ENCODE peak calls at places on chromosomes 7 and 10, in ten cellular contexts. One of them, this sample, is unnamed.
A peak's percentile ranks its signal among the peaks of the same experiment; 100 is the strongest.

GRCh38 chr10:69845574-69846251 is 44.0 kb downstream of the COL13A1 start:
- DNase-seq in LoVo: peak; percentile 18
- DNase-seq in stimulated activated CD8-positive, alpha-beta memory T cell treated with anti-CD3 and anti-CD28 coated beads, Interleukin-7, amount 100 ng/mL, for 1 hour: no peak
- DNase-seq in AG20443: peak; percentile 57
- DNase-seq in SJSA1: peak; percentile 94
- DNase-seq in activated T-helper 9 cell treated with anti-CD3 and anti-CD28 coated beads, Interleukin-2, amount 50 U/mL, for 16 hours: no peak
- DNase-seq in AG10803: peak; percentile 55
- DNase-seq in NCI-H1105 treated with DMSO at 0.1 percent for 48 hours: no peak
- DNase-seq in fibroblast of lung: peak; percentile 44
- DNase-seq in SW 1271: no peak
- DNase-seq in this sample: no peak

GRCh38 chr7:22604246-22604645 is 104.3 kb upstream of the STEAP1B start:
- DNase-seq in LoVo: no peak
- DNase-seq in stimulated activated CD8-positive, alpha-beta memory T cell treated with anti-CD3 and anti-CD28 coated beads, Interleukin-7, amount 100 ng/mL, for 1 hour: no peak
- DNase-seq in AG20443: no peak
- DNase-seq in SJSA1: no peak
- DNase-seq in activated T-helper 9 cell treated with anti-CD3 and anti-CD28 coated beads, Interleukin-2, amount 50 U/mL, for 16 hours: no peak
- DNase-seq in AG10803: peak; percentile 8
- DNase-seq in NCI-H1105 treated with DMSO at 0.1 percent for 48 hours: no peak
- DNase-seq in fibroblast of lung: peak; percentile 55
- DNase-seq in SW 1271: no peak
- DNase-seq in this sample: no peak

GRCh38 chr7:101393865-101394264 is 31.2 kb downstream of the COL26A1 start:
- DNase-seq in LoVo: no peak
- DNase-seq in stimulated activated CD8-positive, alpha-beta memory T cell treated with anti-CD3 and anti-CD28 coated beads, Interleukin-7, amount 100 ng/mL, for 1 hour: no peak
- DNase-seq in AG20443: no peak
- DNase-seq in SJSA1: no peak
- DNase-seq in activated T-helper 9 cell treated with anti-CD3 and anti-CD28 coated beads, Interleukin-2, amount 50 U/mL, for 16 hours: no peak
- DNase-seq in AG10803: no peak
- DNase-seq in NCI-H1105 treated with DMSO at 0.1 percent for 48 hours: no peak
- DNase-seq in fibroblast of lung: no peak
- DNase-seq in SW 1271: no peak
- DNase-seq in this sample: no peak

GRCh38 chr7:85172530-85172941 is 14.3 kb downstream of the SEMA3D start:
- DNase-seq in LoVo: no peak
- DNase-seq in stimulated activated CD8-positive, alpha-beta memory T cell treated with anti-CD3 and anti-CD28 coated beads, Interleukin-7, amount 100 ng/mL, for 1 hour: no peak
- DNase-seq in AG20443: peak; percentile 63
- DNase-seq in SJSA1: peak; percentile 45
- DNase-seq in activated T-helper 9 cell treated with anti-CD3 and anti-CD28 coated beads, Interleukin-2, amount 50 U/mL, for 16 hours: no peak
- DNase-seq in AG10803: peak; percentile 86
- DNase-seq in NCI-H1105 treated with DMSO at 0.1 percent for 48 hours: peak; percentile 16
- DNase-seq in fibroblast of lung: peak; percentile 93
- DNase-seq in SW 1271: no peak
- DNase-seq in this sample: no peak

GRCh38 chr10:83373659-83374058 is 765.6 kb upstream of the GHITM start:
- DNase-seq in LoVo: no peak
- DNase-seq in stimulated activated CD8-positive, alpha-beta memory T cell treated with anti-CD3 and anti-CD28 coated beads, Interleukin-7, amount 100 ng/mL, for 1 hour: no peak
- DNase-seq in AG20443: no peak
- DNase-seq in SJSA1: no peak
- DNase-seq in activated T-helper 9 cell treated with anti-CD3 and anti-CD28 coated beads, Interleukin-2, amount 50 U/mL, for 16 hours: no peak
- DNase-seq in AG10803: peak; percentile 17
- DNase-seq in NCI-H1105 treated with DMSO at 0.1 percent for 48 hours: no peak
- DNase-seq in fibroblast of lung: peak; percentile 73
- DNase-seq in SW 1271: no peak
- DNase-seq in this sample: no peak

GRCh38 chr7:67450171-67450570 is 453.5 kb downstream of the TYW1 start:
- DNase-seq in LoVo: no peak
- DNase-seq in stimulated activated CD8-positive, alpha-beta memory T cell treated with anti-CD3 and anti-CD28 coated beads, Interleukin-7, amount 100 ng/mL, for 1 hour: no peak
- DNase-seq in AG20443: no peak
- DNase-seq in SJSA1: no peak
- DNase-seq in activated T-helper 9 cell treated with anti-CD3 and anti-CD28 coated beads, Interleukin-2, amount 50 U/mL, for 16 hours: no peak
- DNase-seq in AG10803: no peak
- DNase-seq in NCI-H1105 treated with DMSO at 0.1 percent for 48 hours: no peak
- DNase-seq in fibroblast of lung: no peak
- DNase-seq in SW 1271: no peak
- DNase-seq in this sample: no peak

GRCh38 chr7:86504229-86504628 is 139.5 kb upstream of the GRM3 start:
- DNase-seq in LoVo: no peak
- DNase-seq in stimulated activated CD8-positive, alpha-beta memory T cell treated with anti-CD3 and anti-CD28 coated beads, Interleukin-7, amount 100 ng/mL, for 1 hour: no peak
- DNase-seq in AG20443: no peak
- DNase-seq in SJSA1: no peak
- DNase-seq in activated T-helper 9 cell treated with anti-CD3 and anti-CD28 coated beads, Interleukin-2, amount 50 U/mL, for 16 hours: no peak
- DNase-seq in AG10803: no peak
- DNase-seq in NCI-H1105 treated with DMSO at 0.1 percent for 48 hours: no peak
- DNase-seq in fibroblast of lung: no peak
- DNase-seq in SW 1271: no peak
- DNase-seq in this sample: no peak

GRCh38 chr7:47521041-47521795 is 60.7 kb downstream of the TNS3 start:
- DNase-seq in LoVo: no peak
- DNase-seq in stimulated activated CD8-positive, alpha-beta memory T cell treated with anti-CD3 and anti-CD28 coated beads, Interleukin-7, amount 100 ng/mL, for 1 hour: no peak
- DNase-seq in AG20443: no peak
- DNase-seq in SJSA1: no peak
- DNase-seq in activated T-helper 9 cell treated with anti-CD3 and anti-CD28 coated beads, Interleukin-2, amount 50 U/mL, for 16 hours: no peak
- DNase-seq in AG10803: no peak
- DNase-seq in NCI-H1105 treated with DMSO at 0.1 percent for 48 hours: no peak
- DNase-seq in fibroblast of lung: no peak
- DNase-seq in SW 1271: no peak
- DNase-seq in this sample: no peak

GRCh38 chr10:77922551-77923179 is 3.9 kb downstream of the DLG5 start:
- DNase-seq in LoVo: no peak
- DNase-seq in stimulated activated CD8-positive, alpha-beta memory T cell treated with anti-CD3 and anti-CD28 coated beads, Interleukin-7, amount 100 ng/mL, for 1 hour: no peak
- DNase-seq in AG20443: no peak
- DNase-seq in SJSA1: no peak
- DNase-seq in activated T-helper 9 cell treated with anti-CD3 and anti-CD28 coated beads, Interleukin-2, amount 50 U/mL, for 16 hours: no peak
- DNase-seq in AG10803: no peak
- DNase-seq in NCI-H1105 treated with DMSO at 0.1 percent for 48 hours: no peak
- DNase-seq in fibroblast of lung: no peak
- DNase-seq in SW 1271: no peak
- DNase-seq in this sample: no peak

GRCh38 chr7:20310963-20311742 is 19.5 kb upstream of the ITGB8 start:
- DNase-seq in LoVo: peak; percentile 68
- DNase-seq in stimulated activated CD8-positive, alpha-beta memory T cell treated with anti-CD3 and anti-CD28 coated beads, Interleukin-7, amount 100 ng/mL, for 1 hour: no peak
- DNase-seq in AG20443: peak; percentile 14
- DNase-seq in SJSA1: no peak
- DNase-seq in activated T-helper 9 cell treated with anti-CD3 and anti-CD28 coated beads, Interleukin-2, amount 50 U/mL, for 16 hours: no peak
- DNase-seq in AG10803: peak; percentile 78
- DNase-seq in NCI-H1105 treated with DMSO at 0.1 percent for 48 hours: peak; percentile 58
- DNase-seq in fibroblast of lung: peak; percentile 60
- DNase-seq in SW 1271: peak; percentile 61
- DNase-seq in this sample: no peak

GRCh38 chr10:104328916-104329710 is 9.2 kb downstream of the ITPRIP start:
- DNase-seq in LoVo: peak; percentile 11
- DNase-seq in stimulated activated CD8-positive, alpha-beta memory T cell treated with anti-CD3 and anti-CD28 coated beads, Interleukin-7, amount 100 ng/mL, for 1 hour: peak; percentile 56
- DNase-seq in AG20443: peak; percentile 78
- DNase-seq in SJSA1: peak; percentile 86
- DNase-seq in activated T-helper 9 cell treated with anti-CD3 and anti-CD28 coated beads, Interleukin-2, amount 50 U/mL, for 16 hours: peak; percentile 71
- DNase-seq in AG10803: peak; percentile 95
- DNase-seq in NCI-H1105 treated with DMSO at 0.1 percent for 48 hours: no peak
- DNase-seq in fibroblast of lung: peak; percentile 97
- DNase-seq in SW 1271: peak; percentile 85
- DNase-seq in this sample: no peak

GRCh38 chr7:112619343-112619742 is 138.6 kb downstream of the LSMEM1 start:
- DNase-seq in LoVo: no peak
- DNase-seq in stimulated activated CD8-positive, alpha-beta memory T cell treated with anti-CD3 and anti-CD28 coated beads, Interleukin-7, amount 100 ng/mL, for 1 hour: no peak
- DNase-seq in AG20443: no peak
- DNase-seq in SJSA1: no peak
- DNase-seq in activated T-helper 9 cell treated with anti-CD3 and anti-CD28 coated beads, Interleukin-2, amount 50 U/mL, for 16 hours: no peak
- DNase-seq in AG10803: no peak
- DNase-seq in NCI-H1105 treated with DMSO at 0.1 percent for 48 hours: no peak
- DNase-seq in fibroblast of lung: no peak
- DNase-seq in SW 1271: no peak
- DNase-seq in this sample: no peak

GRCh38 chr7:35624299-35625186 is 70.4 kb downstream of the HERPUD2 start:
- DNase-seq in LoVo: peak; percentile 56
- DNase-seq in stimulated activated CD8-positive, alpha-beta memory T cell treated with anti-CD3 and anti-CD28 coated beads, Interleukin-7, amount 100 ng/mL, for 1 hour: no peak
- DNase-seq in AG20443: peak; percentile 75
- DNase-seq in SJSA1: no peak
- DNase-seq in activated T-helper 9 cell treated with anti-CD3 and anti-CD28 coated beads, Interleukin-2, amount 50 U/mL, for 16 hours: no peak
- DNase-seq in AG10803: peak; percentile 22
- DNase-seq in NCI-H1105 treated with DMSO at 0.1 percent for 48 hours: peak; percentile 46
- DNase-seq in fibroblast of lung: peak; percentile 22
- DNase-seq in SW 1271: no peak
- DNase-seq in this sample: no peak

GRCh38 chr7:111029574-111030357 is 61.2 kb upstream of the LRRN3 start:
- DNase-seq in LoVo: no peak
- DNase-seq in stimulated activated CD8-positive, alpha-beta memory T cell treated with anti-CD3 and anti-CD28 coated beads, Interleukin-7, amount 100 ng/mL, for 1 hour: no peak
- DNase-seq in AG20443: peak; percentile 17
- DNase-seq in SJSA1: no peak
- DNase-seq in activated T-helper 9 cell treated with anti-CD3 and anti-CD28 coated beads, Interleukin-2, amount 50 U/mL, for 16 hours: peak; percentile 13
- DNase-seq in AG10803: peak; percentile 49
- DNase-seq in NCI-H1105 treated with DMSO at 0.1 percent for 48 hours: peak; percentile 50
- DNase-seq in fibroblast of lung: peak; percentile 64
- DNase-seq in SW 1271: no peak
- DNase-seq in this sample: no peak

GRCh38 chr7:2450198-2451107 is 25.7 kb downstream of the GRIFIN start:
- DNase-seq in LoVo: no peak
- DNase-seq in stimulated activated CD8-positive, alpha-beta memory T cell treated with anti-CD3 and anti-CD28 coated beads, Interleukin-7, amount 100 ng/mL, for 1 hour: no peak
- DNase-seq in AG20443: peak; percentile 4
- DNase-seq in SJSA1: no peak
- DNase-seq in activated T-helper 9 cell treated with anti-CD3 and anti-CD28 coated beads, Interleukin-2, amount 50 U/mL, for 16 hours: no peak
- DNase-seq in AG10803: no peak
- DNase-seq in NCI-H1105 treated with DMSO at 0.1 percent for 48 hours: no peak
- DNase-seq in fibroblast of lung: no peak
- DNase-seq in SW 1271: no peak
- DNase-seq in this sample: no peak

GRCh38 chr10:97736902-97737769 is at the start of gene ZFYVE27:
- DNase-seq in LoVo: peak; percentile 93
- DNase-seq in stimulated activated CD8-positive, alpha-beta memory T cell treated with anti-CD3 and anti-CD28 coated beads, Interleukin-7, amount 100 ng/mL, for 1 hour: peak; percentile 91
- DNase-seq in AG20443: peak; percentile 100
- DNase-seq in SJSA1: peak; percentile 98
- DNase-seq in activated T-helper 9 cell treated with anti-CD3 and anti-CD28 coated beads, Interleukin-2, amount 50 U/mL, for 16 hours: peak; percentile 92
- DNase-seq in AG10803: peak; percentile 91
- DNase-seq in NCI-H1105 treated with DMSO at 0.1 percent for 48 hours: peak; percentile 77
- DNase-seq in fibroblast of lung: peak; percentile 90
- DNase-seq in SW 1271: peak; percentile 80
- DNase-seq in this sample: peak; percentile 62

GRCh38 chr10:124010563-124011131 is 82.8 kb downstream of the CHST15 start:
- DNase-seq in LoVo: no peak
- DNase-seq in stimulated activated CD8-positive, alpha-beta memory T cell treated with anti-CD3 and anti-CD28 coated beads, Interleukin-7, amount 100 ng/mL, for 1 hour: no peak
- DNase-seq in AG20443: no peak
- DNase-seq in SJSA1: no peak
- DNase-seq in activated T-helper 9 cell treated with anti-CD3 and anti-CD28 coated beads, Interleukin-2, amount 50 U/mL, for 16 hours: no peak
- DNase-seq in AG10803: no peak
- DNase-seq in NCI-H1105 treated with DMSO at 0.1 percent for 48 hours: no peak
- DNase-seq in fibroblast of lung: no peak
- DNase-seq in SW 1271: no peak
- DNase-seq in this sample: no peak

GRCh38 chr10:123083811-123084210 is 52.0 kb upstream of the HMX3 start:
- DNase-seq in LoVo: no peak
- DNase-seq in stimulated activated CD8-positive, alpha-beta memory T cell treated with anti-CD3 and anti-CD28 coated beads, Interleukin-7, amount 100 ng/mL, for 1 hour: no peak
- DNase-seq in AG20443: no peak
- DNase-seq in SJSA1: no peak
- DNase-seq in activated T-helper 9 cell treated with anti-CD3 and anti-CD28 coated beads, Interleukin-2, amount 50 U/mL, for 16 hours: no peak
- DNase-seq in AG10803: no peak
- DNase-seq in NCI-H1105 treated with DMSO at 0.1 percent for 48 hours: no peak
- DNase-seq in fibroblast of lung: no peak
- DNase-seq in SW 1271: no peak
- DNase-seq in this sample: no peak

GRCh38 chr7:142298009-142298408 is 40.2 kb upstream of the PRSS58 start:
- DNase-seq in LoVo: no peak
- DNase-seq in stimulated activated CD8-positive, alpha-beta memory T cell treated with anti-CD3 and anti-CD28 coated beads, Interleukin-7, amount 100 ng/mL, for 1 hour: no peak
- DNase-seq in AG20443: no peak
- DNase-seq in SJSA1: no peak
- DNase-seq in activated T-helper 9 cell treated with anti-CD3 and anti-CD28 coated beads, Interleukin-2, amount 50 U/mL, for 16 hours: no peak
- DNase-seq in AG10803: no peak
- DNase-seq in NCI-H1105 treated with DMSO at 0.1 percent for 48 hours: no peak
- DNase-seq in fibroblast of lung: no peak
- DNase-seq in SW 1271: no peak
- DNase-seq in this sample: no peak

GRCh38 chr7:50552921-50553320 is 12.3 kb downstream of the DDC start:
- DNase-seq in LoVo: no peak
- DNase-seq in stimulated activated CD8-positive, alpha-beta memory T cell treated with anti-CD3 and anti-CD28 coated beads, Interleukin-7, amount 100 ng/mL, for 1 hour: no peak
- DNase-seq in AG20443: peak; percentile 70
- DNase-seq in SJSA1: no peak
- DNase-seq in activated T-helper 9 cell treated with anti-CD3 and anti-CD28 coated beads, Interleukin-2, amount 50 U/mL, for 16 hours: no peak
- DNase-seq in AG10803: peak; percentile 44
- DNase-seq in NCI-H1105 treated with DMSO at 0.1 percent for 48 hours: no peak
- DNase-seq in fibroblast of lung: peak; percentile 53
- DNase-seq in SW 1271: no peak
- DNase-seq in this sample: no peak